ENCODE peak calls at places on chromosomes 5 and 9, in four cellular contexts. I, V, K and H are unnamed samples.
A peak's percentile ranks its signal among the peaks of the same experiment; 100 is the strongest.

GRCh38 chr5:125274938-125275759 is 528.7 kb upstream of the ZNF608 start:
- DNase-seq in I (no peak), V (no peak), K (no peak), H (no peak)

GRCh38 chr5:10546186-10546585 is 17.7 kb upstream of the ANKRD33B start:
- DNase-seq in I (no peak), V (no peak), K (no peak), H (no peak)

GRCh38 chr9:17824191-17824926 is 245.5 kb downstream of the SH3GL2 start:
- DNase-seq in I (no peak), V (no peak), K (peak; percentile 34), H (peak; percentile 68)

GRCh38 chr9:83000765-83001164 is 62.2 kb downstream of the RASEF start:
- DNase-seq in I (no peak), V (no peak), K (no peak), H (no peak)

GRCh38 chr5:134175874-134176522 is 752 bp downstream of the SKP1 start:
- DNase-seq in I (no peak), V (no peak), K (peak; percentile 59), H (peak; percentile 22)

GRCh38 chr9:26677965-26678745 is 214.4 kb downstream of the CAAP1 start:
- DNase-seq in I (no peak), V (no peak), K (no peak), H (no peak)

GRCh38 chr9:83986223-83986622 is 5.6 kb downstream of the RMI1 start:
- DNase-seq in I (no peak), V (no peak), K (no peak), H (no peak)

GRCh38 chr5:170509323-170509660 is 5.5 kb downstream of the KCNIP1 start:
- DNase-seq in I (no peak), V (no peak), K (no peak), H (no peak)

GRCh38 chr9:100098241-100098886 is 436 bp downstream of the ERP44 start:
- DNase-seq in I (peak; percentile 79), V (peak; percentile 39), K (peak; percentile 70), H (peak; percentile 75)

GRCh38 chr5:163505475-163506457 is at the start of gene MAT2B:
- DNase-seq in I (peak; percentile 98), V (peak; percentile 84), K (peak; percentile 99), H (peak; percentile 92)

GRCh38 chr9:101028346-101029299 is at the start of gene PLPPR1:
- DNase-seq in I (peak; percentile 87), V (no peak), K (peak; percentile 89), H (peak; percentile 71)

GRCh38 chr9:4491621-4491975 is 1.3 kb downstream of the SLC1A1 start:
- DNase-seq in I (peak; percentile 44), V (no peak), K (no peak), H (no peak)

GRCh38 chr5:151855701-151856100 is 69.0 kb downstream of the GLRA1 start:
- DNase-seq in I (no peak), V (no peak), K (no peak), H (no peak)

GRCh38 chr5:54645888-54646284 is 128.3 kb downstream of the SNX18 start:
- DNase-seq in I (no peak), V (no peak), K (no peak), H (no peak)

GRCh38 chr5:172453206-172453985 is 929 bp downstream of the SH3PXD2B start:
- DNase-seq in I (peak; percentile 89), V (no peak), K (peak; percentile 73), H (peak; percentile 64)

GRCh38 chr5:11050596-11051304 is 289.7 kb upstream of the DAP start:
- DNase-seq in I (no peak), V (no peak), K (no peak), H (no peak)

GRCh38 chr5:138583984-138584637 is 8.9 kb upstream of the HSPA9 start:
- DNase-seq in I (no peak), V (no peak), K (no peak), H (no peak)

GRCh38 chr9:77599492-77599891 is 48.6 kb downstream of the GNA14 start:
- DNase-seq in I (no peak), V (no peak), K (no peak), H (no peak)

GRCh38 chr9:114284316-114285060 is 38.4 kb upstream of the ORM1 start:
- DNase-seq in I (no peak), V (peak; percentile 17), K (no peak), H (no peak)

GRCh38 chr9:121538221-121538620 is 38.6 kb upstream of the GGTA1 start:
- DNase-seq in I (no peak), V (no peak), K (no peak), H (peak; percentile 53)